ENCODE peak calls at places on chromosome 7, in nine cellular contexts. One of them, this sample, is unnamed.

GRCh38 chr7:114889646-114890285 is 32.1 kb upstream of the MDFIC start:
- DNase-seq in mesendoderm: peak; percentile 92
- DNase-seq in foreskin fibroblast: peak; percentile 94
- DNase-seq in lower lobe of right lung: no peak
- DNase-seq in neuronal stem cell: no peak
- DNase-seq in brain microvascular endothelial cell: peak; percentile 90
- DNase-seq in upper lobe of right lung: no peak
- DNase-seq in heart right ventricle: no peak
- DNase-seq in CD8-positive, alpha-beta T cell: no peak
- DNase-seq in this sample: no peak

GRCh38 chr7:12493407-12493806 is 77.1 kb upstream of the SCIN start:
- DNase-seq in mesendoderm: peak; percentile 25
- DNase-seq in foreskin fibroblast: peak; percentile 10
- DNase-seq in lower lobe of right lung: no peak
- DNase-seq in neuronal stem cell: no peak
- DNase-seq in brain microvascular endothelial cell: peak; percentile 50
- DNase-seq in upper lobe of right lung: no peak
- DNase-seq in heart right ventricle: no peak
- DNase-seq in CD8-positive, alpha-beta T cell: no peak
- DNase-seq in this sample: no peak

GRCh38 chr7:47236480-47237208 is 345.3 kb downstream of the TNS3 start:
- DNase-seq in mesendoderm: no peak
- DNase-seq in foreskin fibroblast: no peak
- DNase-seq in lower lobe of right lung: no peak
- DNase-seq in neuronal stem cell: no peak
- DNase-seq in brain microvascular endothelial cell: no peak
- DNase-seq in upper lobe of right lung: no peak
- DNase-seq in heart right ventricle: no peak
- DNase-seq in CD8-positive, alpha-beta T cell: no peak
- DNase-seq in this sample: no peak

GRCh38 chr7:134351424-134351823 is 34.7 kb upstream of the SLC35B4 start:
- DNase-seq in mesendoderm: no peak
- DNase-seq in foreskin fibroblast: no peak
- DNase-seq in lower lobe of right lung: no peak
- DNase-seq in neuronal stem cell: no peak
- DNase-seq in brain microvascular endothelial cell: no peak
- DNase-seq in upper lobe of right lung: no peak
- DNase-seq in heart right ventricle: no peak
- DNase-seq in CD8-positive, alpha-beta T cell: no peak
- DNase-seq in this sample: no peak

GRCh38 chr7:88789480-88790064 is 6.0 kb downstream of the TEX47 start:
- DNase-seq in mesendoderm: peak; percentile 6
- DNase-seq in foreskin fibroblast: peak; percentile 0
- DNase-seq in lower lobe of right lung: no peak
- DNase-seq in neuronal stem cell: no peak
- DNase-seq in brain microvascular endothelial cell: no peak
- DNase-seq in upper lobe of right lung: no peak
- DNase-seq in heart right ventricle: no peak
- DNase-seq in CD8-positive, alpha-beta T cell: no peak
- DNase-seq in this sample: no peak

GRCh38 chr7:11716185-11716584 is 115.8 kb downstream of the THSD7A start:
- DNase-seq in mesendoderm: no peak
- DNase-seq in foreskin fibroblast: peak; percentile 74
- DNase-seq in lower lobe of right lung: no peak
- DNase-seq in neuronal stem cell: no peak
- DNase-seq in brain microvascular endothelial cell: peak; percentile 36
- DNase-seq in upper lobe of right lung: no peak
- DNase-seq in heart right ventricle: peak; percentile 20
- DNase-seq in CD8-positive, alpha-beta T cell: no peak
- DNase-seq in this sample: no peak

GRCh38 chr7:157976406-157976805 is 611.2 kb downstream of the PTPRN2 start:
- DNase-seq in mesendoderm: no peak
- DNase-seq in foreskin fibroblast: no peak
- DNase-seq in lower lobe of right lung: no peak
- DNase-seq in neuronal stem cell: no peak
- DNase-seq in brain microvascular endothelial cell: no peak
- DNase-seq in upper lobe of right lung: peak; percentile 52
- DNase-seq in heart right ventricle: no peak
- DNase-seq in CD8-positive, alpha-beta T cell: no peak
- DNase-seq in this sample: no peak

GRCh38 chr7:100711369-100711768 is 5.4 kb downstream of the POP7 start:
- DNase-seq in mesendoderm: no peak
- DNase-seq in foreskin fibroblast: no peak
- DNase-seq in lower lobe of right lung: no peak
- DNase-seq in neuronal stem cell: no peak
- DNase-seq in brain microvascular endothelial cell: no peak
- DNase-seq in upper lobe of right lung: no peak
- DNase-seq in heart right ventricle: no peak
- DNase-seq in CD8-positive, alpha-beta T cell: no peak
- DNase-seq in this sample: no peak

GRCh38 chr7:3065724-3066143 is 22.1 kb upstream of the CARD11 start:
- DNase-seq in mesendoderm: peak; percentile 89
- DNase-seq in foreskin fibroblast: no peak
- DNase-seq in lower lobe of right lung: peak; percentile 52
- DNase-seq in neuronal stem cell: peak; percentile 20
- DNase-seq in brain microvascular endothelial cell: peak; percentile 14
- DNase-seq in upper lobe of right lung: no peak
- DNase-seq in heart right ventricle: no peak
- DNase-seq in CD8-positive, alpha-beta T cell: peak; percentile 78
- DNase-seq in this sample: peak; percentile 26

GRCh38 chr7:77627307-77627671 is 69.0 kb upstream of the RSBN1L start:
- DNase-seq in mesendoderm: no peak
- DNase-seq in foreskin fibroblast: no peak
- DNase-seq in lower lobe of right lung: no peak
- DNase-seq in neuronal stem cell: no peak
- DNase-seq in brain microvascular endothelial cell: no peak
- DNase-seq in upper lobe of right lung: no peak
- DNase-seq in heart right ventricle: no peak
- DNase-seq in CD8-positive, alpha-beta T cell: no peak
- DNase-seq in this sample: no peak

GRCh38 chr7:27351137-27351536 is 108.5 kb downstream of the EVX1 start:
- DNase-seq in mesendoderm: no peak
- DNase-seq in foreskin fibroblast: no peak
- DNase-seq in lower lobe of right lung: no peak
- DNase-seq in neuronal stem cell: no peak
- DNase-seq in brain microvascular endothelial cell: no peak
- DNase-seq in upper lobe of right lung: no peak
- DNase-seq in heart right ventricle: no peak
- DNase-seq in CD8-positive, alpha-beta T cell: no peak
- DNase-seq in this sample: no peak

GRCh38 chr7:36490335-36490940 is 100.8 kb downstream of the ANLN start:
- DNase-seq in mesendoderm: no peak
- DNase-seq in foreskin fibroblast: no peak
- DNase-seq in lower lobe of right lung: no peak
- DNase-seq in neuronal stem cell: no peak
- DNase-seq in brain microvascular endothelial cell: no peak
- DNase-seq in upper lobe of right lung: no peak
- DNase-seq in heart right ventricle: no peak
- DNase-seq in CD8-positive, alpha-beta T cell: no peak
- DNase-seq in this sample: no peak

GRCh38 chr7:102439963-102440795 is 6.8 kb downstream of the ORAI2 start:
- DNase-seq in mesendoderm: peak; percentile 89
- DNase-seq in foreskin fibroblast: peak; percentile 66
- DNase-seq in lower lobe of right lung: no peak
- DNase-seq in neuronal stem cell: peak; percentile 48
- DNase-seq in brain microvascular endothelial cell: peak; percentile 84
- DNase-seq in upper lobe of right lung: no peak
- DNase-seq in heart right ventricle: peak; percentile 76
- DNase-seq in CD8-positive, alpha-beta T cell: no peak
- DNase-seq in this sample: peak; percentile 72
- H3K4me3 ChIP-seq in mesendoderm: no peak overlapping the region
- H3K4me3 ChIP-seq in foreskin fibroblast: no peak overlapping the region
- H3K4me3 ChIP-seq in lower lobe of right lung: no peak overlapping the region
- H3K4me3 ChIP-seq in neuronal stem cell: no peak overlapping the region
- H3K4me3 ChIP-seq in brain microvascular endothelial cell: no peak overlapping the region
- H3K4me3 ChIP-seq in upper lobe of right lung: no peak overlapping the region
- H3K4me3 ChIP-seq in heart right ventricle: no peak overlapping the region
- H3K4me3 ChIP-seq in CD8-positive, alpha-beta T cell: no peak overlapping the region
- H3K4me3 ChIP-seq in this sample: no peak overlapping the region

GRCh38 chr7:116557066-116557585 is 32.3 kb downstream of the CAV1 start:
- DNase-seq in mesendoderm: no peak
- DNase-seq in foreskin fibroblast: no peak
- DNase-seq in lower lobe of right lung: no peak
- DNase-seq in neuronal stem cell: no peak
- DNase-seq in brain microvascular endothelial cell: no peak
- DNase-seq in upper lobe of right lung: no peak
- DNase-seq in heart right ventricle: no peak
- DNase-seq in CD8-positive, alpha-beta T cell: no peak
- DNase-seq in this sample: no peak
- H3K4me3 ChIP-seq in mesendoderm: no peak overlapping the region
- H3K4me3 ChIP-seq in foreskin fibroblast: no peak overlapping the region
- H3K4me3 ChIP-seq in lower lobe of right lung: no peak overlapping the region
- H3K4me3 ChIP-seq in neuronal stem cell: no peak overlapping the region
- H3K4me3 ChIP-seq in brain microvascular endothelial cell: no peak overlapping the region
- H3K4me3 ChIP-seq in upper lobe of right lung: no peak overlapping the region
- H3K4me3 ChIP-seq in heart right ventricle: no peak overlapping the region
- H3K4me3 ChIP-seq in CD8-positive, alpha-beta T cell: no peak overlapping the region
- H3K4me3 ChIP-seq in this sample: no peak overlapping the region

DNA sequence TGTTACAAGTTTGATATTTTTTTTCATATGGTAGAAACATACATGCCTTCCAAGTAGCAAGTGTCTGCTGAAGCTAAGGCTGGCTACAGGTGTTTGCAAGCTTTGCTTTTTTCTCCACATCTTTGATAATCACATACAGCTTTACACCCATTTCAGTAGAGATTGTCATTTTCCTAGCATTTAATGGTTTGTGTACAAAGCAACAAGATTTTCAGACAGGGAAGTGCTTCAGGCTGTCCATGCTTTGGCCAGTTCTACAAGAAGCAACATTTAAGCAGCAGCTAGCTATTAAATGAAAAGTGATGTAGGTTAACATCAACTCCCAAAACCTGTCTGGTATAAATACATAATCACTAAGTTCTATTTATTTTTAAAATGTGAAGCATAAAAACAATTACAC is 2.3 kb downstream of the HDAC9 start:
- DNase-seq in mesendoderm: no peak
- DNase-seq in foreskin fibroblast: no peak
- DNase-seq in lower lobe of right lung: no peak
- DNase-seq in neuronal stem cell: no peak
- DNase-seq in brain microvascular endothelial cell: no peak
- DNase-seq in upper lobe of right lung: no peak
- DNase-seq in heart right ventricle: no peak
- DNase-seq in CD8-positive, alpha-beta T cell: no peak
- DNase-seq in this sample: no peak
- H3K4me3 ChIP-seq in mesendoderm: no peak overlapping the region
- H3K4me3 ChIP-seq in foreskin fibroblast: no peak overlapping the region
- H3K4me3 ChIP-seq in lower lobe of right lung: no peak overlapping the region
- H3K4me3 ChIP-seq in neuronal stem cell: no peak overlapping the region
- H3K4me3 ChIP-seq in brain microvascular endothelial cell: no peak overlapping the region
- H3K4me3 ChIP-seq in upper lobe of right lung: no peak overlapping the region
- H3K4me3 ChIP-seq in heart right ventricle: peak overlapping the region; percentile 57
- H3K4me3 ChIP-seq in CD8-positive, alpha-beta T cell: no peak overlapping the region
- H3K4me3 ChIP-seq in this sample: peak overlapping the region; percentile 80

GRCh38 chr7:143239822-143240221 is 18.0 kb downstream of the TAS2R40 start:
- DNase-seq in mesendoderm: no peak
- DNase-seq in foreskin fibroblast: peak; percentile 46
- DNase-seq in lower lobe of right lung: no peak
- DNase-seq in neuronal stem cell: no peak
- DNase-seq in brain microvascular endothelial cell: no peak
- DNase-seq in upper lobe of right lung: no peak
- DNase-seq in heart right ventricle: no peak
- DNase-seq in CD8-positive, alpha-beta T cell: no peak
- DNase-seq in this sample: no peak
- H3K4me3 ChIP-seq in mesendoderm: no peak overlapping the region
- H3K4me3 ChIP-seq in foreskin fibroblast: no peak overlapping the region
- H3K4me3 ChIP-seq in lower lobe of right lung: no peak overlapping the region
- H3K4me3 ChIP-seq in neuronal stem cell: no peak overlapping the region
- H3K4me3 ChIP-seq in brain microvascular endothelial cell: no peak overlapping the region
- H3K4me3 ChIP-seq in upper lobe of right lung: no peak overlapping the region
- H3K4me3 ChIP-seq in heart right ventricle: no peak overlapping the region
- H3K4me3 ChIP-seq in CD8-positive, alpha-beta T cell: no peak overlapping the region
- H3K4me3 ChIP-seq in this sample: no peak overlapping the region

GRCh38 chr7:94417921-94418320 is 23.2 kb downstream of the COL1A2 start:
- DNase-seq in mesendoderm: no peak
- DNase-seq in foreskin fibroblast: no peak
- DNase-seq in lower lobe of right lung: no peak
- DNase-seq in neuronal stem cell: no peak
- DNase-seq in brain microvascular endothelial cell: no peak
- DNase-seq in upper lobe of right lung: no peak
- DNase-seq in heart right ventricle: no peak
- DNase-seq in CD8-positive, alpha-beta T cell: no peak
- DNase-seq in this sample: no peak
- H3K4me3 ChIP-seq in mesendoderm: no peak overlapping the region
- H3K4me3 ChIP-seq in foreskin fibroblast: no peak overlapping the region
- H3K4me3 ChIP-seq in lower lobe of right lung: no peak overlapping the region
- H3K4me3 ChIP-seq in neuronal stem cell: no peak overlapping the region
- H3K4me3 ChIP-seq in brain microvascular endothelial cell: no peak overlapping the region
- H3K4me3 ChIP-seq in upper lobe of right lung: no peak overlapping the region
- H3K4me3 ChIP-seq in heart right ventricle: no peak overlapping the region
- H3K4me3 ChIP-seq in CD8-positive, alpha-beta T cell: no peak overlapping the region
- H3K4me3 ChIP-seq in this sample: no peak overlapping the region

DNA sequence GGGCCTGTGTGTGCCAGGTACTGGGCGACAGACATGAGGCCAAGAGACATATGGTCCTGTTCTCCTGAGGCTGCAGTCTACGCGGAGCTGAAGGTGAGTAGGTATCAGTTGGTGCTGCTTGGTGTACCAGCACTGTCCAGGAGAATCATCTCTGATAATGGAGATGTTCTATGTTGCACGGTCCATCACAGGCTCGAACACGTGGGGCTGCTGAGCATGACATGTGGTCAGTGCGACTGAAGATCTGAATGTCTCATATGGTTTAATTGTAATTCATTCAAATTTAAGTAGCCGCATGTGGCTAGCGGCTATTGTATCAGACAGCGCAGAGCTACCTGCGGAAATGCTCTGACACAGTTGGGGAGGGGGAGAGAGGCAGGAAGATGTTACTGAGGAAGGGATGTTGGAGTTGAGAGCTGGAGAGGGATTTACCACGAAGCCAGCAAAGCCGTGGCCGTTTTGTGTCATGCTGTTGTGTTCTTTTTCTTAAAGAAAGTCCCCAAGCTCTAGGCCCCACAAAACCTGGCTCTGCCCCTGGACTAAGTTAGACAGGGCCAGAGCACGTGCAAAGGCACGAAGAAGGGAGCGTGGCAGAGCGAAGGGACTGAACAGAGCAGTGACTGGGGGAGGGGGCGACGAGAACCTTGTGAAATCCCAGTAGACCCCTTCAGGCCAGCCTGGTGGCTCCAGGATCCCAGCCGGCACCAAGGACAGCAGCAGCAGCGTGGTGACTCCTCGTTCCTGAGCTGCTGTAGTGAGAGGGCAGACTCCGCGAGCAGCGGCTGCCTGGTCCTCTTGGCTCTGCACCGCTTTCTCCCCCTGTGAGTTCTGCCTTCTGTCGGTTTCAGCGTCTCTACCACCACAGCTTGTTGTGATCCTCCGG is 20.0 kb downstream of the SMKR1 start:
- DNase-seq in mesendoderm: peak; percentile 76
- DNase-seq in foreskin fibroblast: no peak
- DNase-seq in lower lobe of right lung: no peak
- DNase-seq in neuronal stem cell: no peak
- DNase-seq in brain microvascular endothelial cell: peak; percentile 9
- DNase-seq in upper lobe of right lung: no peak
- DNase-seq in heart right ventricle: no peak
- DNase-seq in CD8-positive, alpha-beta T cell: no peak
- DNase-seq in this sample: no peak
- H3K4me3 ChIP-seq in mesendoderm: no peak overlapping the region
- H3K4me3 ChIP-seq in foreskin fibroblast: no peak overlapping the region
- H3K4me3 ChIP-seq in lower lobe of right lung: no peak overlapping the region
- H3K4me3 ChIP-seq in neuronal stem cell: no peak overlapping the region
- H3K4me3 ChIP-seq in brain microvascular endothelial cell: no peak overlapping the region
- H3K4me3 ChIP-seq in upper lobe of right lung: no peak overlapping the region
- H3K4me3 ChIP-seq in heart right ventricle: no peak overlapping the region
- H3K4me3 ChIP-seq in CD8-positive, alpha-beta T cell: no peak overlapping the region
- H3K4me3 ChIP-seq in this sample: no peak overlapping the region

GRCh38 chr7:4744391-4745264 is 30.8 kb upstream of the AP5Z1 start:
- DNase-seq in mesendoderm: peak; percentile 98
- DNase-seq in foreskin fibroblast: peak; percentile 100
- DNase-seq in lower lobe of right lung: peak; percentile 99
- DNase-seq in neuronal stem cell: peak; percentile 84
- DNase-seq in brain microvascular endothelial cell: peak; percentile 99
- DNase-seq in upper lobe of right lung: peak; percentile 100
- DNase-seq in heart right ventricle: peak; percentile 99
- DNase-seq in CD8-positive, alpha-beta T cell: peak; percentile 82
- DNase-seq in this sample: peak; percentile 100
- H3K4me3 ChIP-seq in mesendoderm: no peak overlapping the region
- H3K4me3 ChIP-seq in foreskin fibroblast: peak overlapping the region; percentile 3
- H3K4me3 ChIP-seq in lower lobe of right lung: peak overlapping the region; percentile 34
- H3K4me3 ChIP-seq in neuronal stem cell: no peak overlapping the region
- H3K4me3 ChIP-seq in brain microvascular endothelial cell: peak overlapping the region; percentile 9
- H3K4me3 ChIP-seq in upper lobe of right lung: peak overlapping the region; percentile 42
- H3K4me3 ChIP-seq in heart right ventricle: peak overlapping the region; percentile 24
- H3K4me3 ChIP-seq in CD8-positive, alpha-beta T cell: peak overlapping the region; percentile 64
- H3K4me3 ChIP-seq in this sample: peak overlapping the region; percentile 1